ENCODE peak calls at places on chromosomes 2 and 18, in eight cellular contexts. W is AG10803, T is fibroblast of lung, H is fibroblast of mammary gland, Q is astrocyte of the spinal cord, J is progenitor cell of endocrine pancreas, M is colonic mucosa, G is A549. Z is an unnamed sample.

GRCh38 chr2:102726128-102727087 is 35.4 kb upstream of the TMEM182 start:
- DNase-seq in T (no peak), W (no peak), M (no peak), J (no peak), G (no peak), H (no peak), Q (peak), Z (peak)

GRCh38 chr18:56258178-56258577 is 380.2 kb downstream of the TXNL1 start:
- DNase-seq in Q (no peak), G (no peak), W (no peak), J (no peak), T (no peak), M (no peak), H (peak), Z (no peak)

GRCh38 chr18:7452331-7452730 is 114.8 kb upstream of the PTPRM start:
- DNase-seq in G (peak), J (no peak), Q (peak), M (no peak), T (no peak), H (peak), W (peak), Z (peak)

GRCh38 chr2:128317186-128317897 is 1.3 kb downstream of the HS6ST1 start:
- DNase-seq in T (no peak), Q (no peak), G (no peak), W (no peak), H (no peak), J (peak), M (peak), Z (peak)

GRCh38 chr2:11998218-11998617 is 251.8 kb downstream of the LPIN1 start:
- DNase-seq in W (peak), H (no peak), T (peak), Q (peak), G (no peak), J (no peak), M (no peak), Z (no peak)

GRCh38 chr18:76459687-76460350 is 35.2 kb downstream of the ZNF516 start:
- DNase-seq in H (peak), Q (peak), J (no peak), T (peak), G (peak), W (peak), M (no peak), Z (no peak)

GRCh38 chr2:120547662-120548061 is 188.0 kb upstream of the GLI2 start:
- DNase-seq in W (no peak), M (no peak), T (no peak), Q (no peak), J (no peak), H (no peak), G (no peak), Z (no peak)

GRCh38 chr2:42849311-42849710 is 56.9 kb upstream of the HAAO start:
- DNase-seq in J (no peak), M (no peak), T (no peak), W (no peak), Q (no peak), H (no peak), G (no peak), Z (no peak)

GRCh38 chr2:32738939-32739338 is 111.1 kb downstream of the TTC27 start:
- DNase-seq in M (no peak), H (no peak), W (no peak), Q (no peak), J (no peak), G (no peak), T (no peak), Z (no peak)

GRCh38 chr18:61554946-61555361 is 221.7 kb downstream of the CDH20 start:
- DNase-seq in H (no peak), T (peak), M (no peak), G (no peak), Q (peak), J (no peak), W (no peak), Z (no peak)

GRCh38 chr2:160918909-160919503 is 241.2 kb upstream of the TANK start:
- DNase-seq in H (peak), G (peak), T (peak), W (peak), M (peak), Q (peak), J (peak), Z (peak)

GRCh38 chr2:214311931-214312749 is 98.7 kb upstream of the VWC2L start:
- DNase-seq in M (no peak), W (no peak), Q (no peak), T (peak), J (no peak), H (peak), G (no peak), Z (no peak)

GRCh38 chr18:824179-824578 is 12.1 kb upstream of the YES1 start:
- DNase-seq in Q (no peak), J (no peak), M (no peak), H (no peak), T (no peak), G (no peak), W (no peak), Z (no peak)

GRCh38 chr2:74741076-74741460 is 87.0 kb downstream of the SEMA4F start:
- DNase-seq in T (no peak), J (no peak), M (no peak), W (no peak), G (peak), H (no peak), Q (no peak), Z (no peak)

GRCh38 chr2:135743860-135744259 is 2.2 kb downstream of the UBXN4 start:
- DNase-seq in H (peak), J (no peak), Q (peak), W (peak), G (no peak), T (no peak), M (no peak), Z (no peak)

GRCh38 chr2:135745545-135745944 is 3.9 kb downstream of the UBXN4 start:
- DNase-seq in M (no peak), G (no peak), T (peak), H (peak), Q (peak), J (no peak), W (peak), Z (no peak)

GRCh38 chr2:135742307-135742838 is 718 bp downstream of the UBXN4 start:
- DNase-seq in G (peak), T (peak), Q (peak), W (peak), J (peak), M (peak), H (peak), Z (no peak)

GRCh38 chr2:135741395-135742306 is at the start of gene UBXN4:
- DNase-seq in G (peak), M (peak), Q (peak), H (peak), J (peak), T (peak), W (peak), Z (peak)

GRCh38 chr2:135744761-135745314 is 3.2 kb downstream of the UBXN4 start:
- DNase-seq in M (no peak), W (peak), Q (peak), G (peak), T (peak), J (no peak), H (peak), Z (peak)
- TF ChIP-seq CTCF in M (no peak), W (no peak), Q (peak), G (peak), T (no peak), J (peak), H (peak), Z (no peak)

GRCh38 chr18:30556112-30556511 is 486.4 kb downstream of the DSC3 start:
- DNase-seq in M (peak), T (no peak), J (no peak), H (no peak), W (no peak), G (no peak), Q (no peak), Z (no peak)
- TF ChIP-seq CTCF in M (no peak), T (no peak), J (no peak), H (no peak), W (no peak), G (no peak), Q (no peak), Z (no peak)

GRCh38 chr2:181326605-181327004 is 130.6 kb upstream of the ITGA4 start:
- DNase-seq in W (no peak), Q (no peak), T (no peak), J (no peak), M (no peak), H (no peak), G (no peak), Z (no peak)
- TF ChIP-seq CTCF in W (no peak), Q (no peak), T (no peak), J (no peak), M (no peak), H (no peak), G (no peak), Z (no peak)

DNA sequence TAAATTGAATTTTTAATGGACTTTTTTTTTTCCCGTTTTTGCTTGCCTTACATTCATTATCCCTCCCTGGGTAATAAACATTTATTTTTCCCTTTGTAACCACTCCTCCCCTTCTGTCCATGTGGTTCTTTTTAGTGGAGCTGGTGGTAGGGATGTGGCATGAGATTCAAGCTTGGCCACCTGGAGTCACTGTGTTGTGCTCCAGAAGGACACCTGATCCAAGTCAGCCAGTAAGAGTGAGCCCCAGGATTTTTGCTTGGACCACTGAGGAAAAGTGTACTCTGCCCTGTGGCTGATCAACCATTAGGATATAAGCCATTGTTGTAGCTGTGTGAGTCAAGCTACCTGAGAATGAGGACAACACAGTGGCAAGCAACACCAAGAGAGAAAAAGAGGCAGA is 11.1 kb upstream of the ACTR3 start:
- DNase-seq in W (no peak), M (no peak), J (no peak), G (no peak), Q (no peak), T (no peak), H (no peak), Z (no peak)
- TF ChIP-seq CTCF in W (no peak), M (no peak), J (no peak), G (no peak), Q (no peak), T (no peak), H (no peak), Z (no peak)

GRCh38 chr18:59646228-59646945 is 50.8 kb downstream of the CCBE1 start:
- DNase-seq in W (no peak), G (no peak), H (no peak), M (no peak), T (no peak), J (no peak), Q (no peak), Z (no peak)
- TF ChIP-seq CTCF in W (no peak), G (peak), H (peak), M (no peak), T (no peak), J (no peak), Q (no peak), Z (no peak)

GRCh38 chr2:95031726-95032116 is 6.2 kb downstream of the MAL start:
- DNase-seq in G (no peak), T (no peak), M (no peak), Q (no peak), J (no peak), H (no peak), W (no peak), Z (no peak)
- TF ChIP-seq CTCF in G (no peak), T (no peak), M (no peak), Q (no peak), J (no peak), H (no peak), W (no peak), Z (no peak)

DNA sequence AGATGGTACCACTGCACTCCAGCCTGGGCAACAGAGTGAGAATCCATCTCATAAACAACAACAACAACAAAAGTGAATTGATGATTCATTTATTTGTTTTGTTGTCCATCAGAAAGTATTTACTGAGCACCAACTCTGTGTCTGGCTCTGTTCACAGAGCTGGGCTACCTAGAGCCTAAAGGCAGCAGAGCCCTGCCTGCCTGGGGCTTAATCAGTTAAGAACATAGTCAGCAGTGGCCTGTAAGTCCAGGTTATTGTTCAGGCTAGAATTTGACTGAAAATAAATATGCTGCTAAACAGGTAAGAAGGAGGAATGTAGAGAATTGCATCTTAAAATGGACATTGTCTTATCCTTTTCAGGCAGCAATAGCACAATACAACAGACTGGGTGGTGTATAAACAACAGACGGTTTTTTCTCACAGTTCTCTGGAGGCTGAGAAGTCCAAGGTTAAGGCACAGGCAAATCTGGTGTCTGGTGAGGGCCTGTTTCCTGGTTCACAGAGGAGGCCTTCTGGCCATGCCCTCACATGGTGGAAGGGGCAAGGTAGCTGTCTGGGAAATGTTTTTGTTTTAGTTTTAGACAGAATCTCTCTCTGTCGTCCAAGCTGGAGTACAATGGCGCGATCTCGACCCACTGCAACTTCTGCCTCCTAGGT is 22.2 kb upstream of the ARL4C start:
- DNase-seq in T (no peak), H (no peak), G (no peak), J (no peak), Q (no peak), M (no peak), W (no peak), Z (no peak)
- TF ChIP-seq CTCF in T (no peak), H (no peak), G (no peak), J (no peak), Q (no peak), M (no peak), W (no peak), Z (no peak)

DNA sequence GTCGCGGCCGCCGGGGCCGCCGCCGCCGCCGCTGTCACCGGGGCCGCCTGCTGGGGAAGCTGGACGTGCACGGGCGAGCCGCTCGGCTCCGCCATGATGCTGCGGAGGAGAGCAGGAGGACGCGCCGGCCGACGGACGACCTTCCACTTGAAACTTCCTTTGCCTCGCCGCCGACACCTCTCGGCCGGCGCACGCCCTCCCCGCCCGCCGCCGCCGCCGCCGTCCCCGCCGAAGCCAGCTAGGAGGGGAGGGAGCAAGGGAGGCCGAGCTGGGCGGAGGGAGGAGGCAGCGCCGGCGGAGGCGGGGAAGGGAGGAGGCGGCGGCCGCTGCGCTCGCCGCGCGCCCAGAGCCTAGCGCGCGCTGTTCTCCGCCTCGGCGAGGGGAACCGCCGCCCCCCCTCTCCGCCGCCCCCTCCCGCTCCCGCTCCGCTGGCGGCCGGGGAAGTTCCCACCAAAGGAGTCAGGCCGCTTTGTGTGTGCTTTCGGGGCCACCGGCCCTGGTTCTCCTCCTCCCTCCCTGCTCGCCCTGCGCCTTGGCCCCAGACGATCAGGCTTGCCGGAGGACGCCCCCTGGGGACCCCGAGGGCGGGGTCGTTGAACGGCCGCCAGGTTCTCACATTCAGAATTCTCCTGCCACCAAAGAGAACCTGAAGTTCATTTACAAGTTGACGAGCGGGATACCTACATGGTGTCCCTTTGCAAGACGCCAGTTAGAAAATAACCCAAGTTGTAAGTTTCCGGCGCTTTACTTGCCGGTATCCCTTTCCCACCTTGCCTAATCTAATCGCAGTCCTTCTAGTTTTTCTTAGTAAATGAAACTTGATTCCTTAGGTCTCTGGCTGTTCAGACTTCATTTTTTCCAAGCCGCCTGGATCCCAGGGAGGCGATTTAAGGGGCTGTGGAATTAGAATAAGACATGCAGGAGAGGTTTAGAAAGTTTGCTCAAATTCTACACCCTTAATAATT is at the start of gene STK39:
- DNase-seq in Q (peak), M (peak), H (peak), J (peak), G (peak), W (peak), T (peak), Z (peak)
- TF ChIP-seq CTCF in Q (no peak), M (no peak), H (no peak), J (peak), G (peak), W (no peak), T (no peak), Z (no peak)

DNA sequence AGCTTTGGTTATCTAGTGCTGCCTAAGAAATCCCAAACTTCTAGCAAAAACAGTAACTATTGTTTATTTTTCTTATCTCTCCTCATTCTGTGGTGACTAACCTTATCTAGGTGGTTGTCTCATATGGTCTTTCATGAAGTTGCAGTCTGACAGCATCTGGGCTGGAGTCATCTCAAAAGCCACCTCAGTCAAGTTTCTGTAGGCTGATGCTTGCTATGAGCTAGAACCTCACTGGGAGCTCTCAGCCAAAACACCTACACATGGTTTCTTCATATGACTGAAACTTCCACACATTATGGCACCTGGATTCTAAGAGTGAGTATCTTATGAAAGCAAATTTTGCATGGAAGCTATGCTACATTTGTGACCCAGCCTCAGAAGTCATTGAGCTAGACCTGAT is 596.4 kb upstream of the VRK2 start:
- DNase-seq in T (peak), W (no peak), G (no peak), Q (no peak), H (no peak), J (no peak), M (no peak), Z (no peak)
- TF ChIP-seq CTCF in T (no peak), W (no peak), G (no peak), Q (no peak), H (no peak), J (no peak), M (no peak), Z (no peak)

DNA sequence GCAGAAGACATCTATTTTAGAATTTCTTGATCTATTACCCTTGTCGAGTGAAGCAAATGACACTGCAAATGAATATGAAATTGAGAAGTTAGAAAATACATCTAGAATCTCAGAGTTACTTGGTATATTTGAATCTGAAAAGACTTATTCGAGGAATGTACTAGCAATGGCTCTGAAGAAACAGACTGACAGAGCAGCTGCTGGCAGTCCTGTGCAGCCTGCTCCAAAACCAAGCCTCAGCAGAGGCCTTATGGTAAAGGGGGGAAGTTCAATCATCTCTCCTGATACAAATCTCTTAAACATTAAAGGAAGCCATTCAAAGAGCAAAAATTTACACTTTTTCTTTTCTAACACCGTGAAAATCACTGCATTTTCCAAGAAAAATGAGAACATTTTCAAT is 370.4 kb downstream of the XIRP2 start:
- DNase-seq in T (no peak), G (no peak), Q (no peak), H (no peak), W (no peak), M (no peak), J (no peak), Z (no peak)
- TF ChIP-seq CTCF in T (no peak), G (no peak), Q (no peak), H (no peak), W (no peak), M (no peak), J (no peak), Z (no peak)

Z was measured in endothelial cell.